ENCODE peak calls at places on chromosomes 16 and 17, in four cellular contexts. One of them, this sample, is unnamed.
A peak's percentile ranks its signal among the peaks of the same experiment; 100 is the strongest.

GRCh38 chr16:25707553-25707952 is 15.8 kb downstream of the HS3ST4 start:
- DNase-seq in sciatic nerve: no peak
- DNase-seq in RWPE1: no peak
- DNase-seq in HT1080: no peak
- DNase-seq in this sample: no peak

GRCh38 chr17:50637829-50638571 is 3.3 kb downstream of the ABCC3 start:
- DNase-seq in sciatic nerve: no peak
- DNase-seq in RWPE1: no peak
- DNase-seq in HT1080: no peak
- DNase-seq in this sample: no peak

GRCh38 chr16:12206031-12206748 is 229.7 kb downstream of the SNX29 start:
- DNase-seq in sciatic nerve: no peak
- DNase-seq in RWPE1: no peak
- DNase-seq in HT1080: no peak
- DNase-seq in this sample: no peak

GRCh38 chr17:50469671-50470305 is 1.1 kb upstream of the CHAD start:
- DNase-seq in sciatic nerve: no peak
- DNase-seq in RWPE1: no peak
- DNase-seq in HT1080: no peak
- DNase-seq in this sample: peak; percentile 78

GRCh38 chr16:51430716-51431369 is 279.8 kb upstream of the SALL1 start:
- DNase-seq in sciatic nerve: no peak
- DNase-seq in RWPE1: no peak
- DNase-seq in HT1080: no peak
- DNase-seq in this sample: no peak

GRCh38 chr16:88803264-88803987 is at the start of gene CDT1:
- DNase-seq in sciatic nerve: peak; percentile 93
- DNase-seq in RWPE1: peak; percentile 96
- DNase-seq in HT1080: peak; percentile 70
- DNase-seq in this sample: peak; percentile 96

GRCh38 chr16:50313596-50314483 is 47.5 kb downstream of the ADCY7 start:
- DNase-seq in sciatic nerve: no peak
- DNase-seq in RWPE1: no peak
- DNase-seq in HT1080: peak; percentile 28
- DNase-seq in this sample: peak; percentile 96

GRCh38 chr16:19757026-19757425 is 39.0 kb downstream of the IQCK start:
- DNase-seq in sciatic nerve: no peak
- DNase-seq in RWPE1: no peak
- DNase-seq in HT1080: no peak
- DNase-seq in this sample: no peak

GRCh38 chr17:42784361-42784760 is 4.0 kb downstream of the WNK4 start:
- DNase-seq in sciatic nerve: no peak
- DNase-seq in RWPE1: no peak
- DNase-seq in HT1080: no peak
- DNase-seq in this sample: no peak

GRCh38 chr17:81723651-81724209 is 11.6 kb downstream of the SLC25A10 start:
- DNase-seq in sciatic nerve: no peak
- DNase-seq in RWPE1: no peak
- DNase-seq in HT1080: no peak
- DNase-seq in this sample: no peak

GRCh38 chr16:67563708-67564468 is 1.6 kb downstream of the CTCF start:
- DNase-seq in sciatic nerve: peak; percentile 58
- DNase-seq in RWPE1: peak; percentile 37
- DNase-seq in HT1080: peak; percentile 34
- DNase-seq in this sample: no peak

GRCh38 chr16:8355714-8356113 is 234.6 kb downstream of the TMEM114 start:
- DNase-seq in sciatic nerve: no peak
- DNase-seq in RWPE1: no peak
- DNase-seq in HT1080: no peak
- DNase-seq in this sample: no peak

GRCh38 chr16:15484662-15485061 is 50.3 kb downstream of the BMERB1 start:
- DNase-seq in sciatic nerve: no peak
- DNase-seq in RWPE1: no peak
- DNase-seq in HT1080: peak; percentile 52
- DNase-seq in this sample: no peak

GRCh38 chr16:70778901-70779309 is 22.1 kb downstream of the VAC14 start:
- DNase-seq in sciatic nerve: peak; percentile 90
- DNase-seq in RWPE1: peak; percentile 94
- DNase-seq in HT1080: peak; percentile 82
- DNase-seq in this sample: peak; percentile 89

GRCh38 chr16:72271841-72272240 is 99.9 kb upstream of the PMFBP1 start:
- DNase-seq in sciatic nerve: no peak
- DNase-seq in RWPE1: no peak
- DNase-seq in HT1080: no peak
- DNase-seq in this sample: no peak

GRCh38 chr16:48531011-48531962 is 78.7 kb downstream of the N4BP1 start:
- DNase-seq in sciatic nerve: peak; percentile 80
- DNase-seq in RWPE1: no peak
- DNase-seq in HT1080: no peak
- DNase-seq in this sample: peak; percentile 90

GRCh38 chr16:31023252-31023602 is 10.1 kb upstream of the STX4 start:
- DNase-seq in sciatic nerve: no peak
- DNase-seq in RWPE1: no peak
- DNase-seq in HT1080: no peak
- DNase-seq in this sample: no peak

GRCh38 chr17:67280279-67280678 is 35.3 kb upstream of the HELZ start:
- DNase-seq in sciatic nerve: peak; percentile 73
- DNase-seq in RWPE1: peak; percentile 86
- DNase-seq in HT1080: no peak
- DNase-seq in this sample: no peak

GRCh38 chr17:38464251-38464722 is 36.0 kb downstream of the ARHGAP23 start:
- DNase-seq in sciatic nerve: peak; percentile 86
- DNase-seq in RWPE1: no peak
- DNase-seq in HT1080: no peak
- DNase-seq in this sample: no peak

GRCh38 chr17:79739148-79740062 is 8.7 kb downstream of the ENPP7 start:
- DNase-seq in sciatic nerve: no peak
- DNase-seq in RWPE1: no peak
- DNase-seq in HT1080: peak; percentile 62
- DNase-seq in this sample: no peak

GRCh38 chr17:12047977-12048376 is 27.3 kb downstream of the MAP2K4 start:
- DNase-seq in sciatic nerve: no peak
- DNase-seq in RWPE1: no peak
- DNase-seq in HT1080: peak; percentile 51
- DNase-seq in this sample: no peak

GRCh38 chr16:19916064-19916463 is 31.4 kb upstream of the GPRC5B start:
- DNase-seq in sciatic nerve: no peak
- DNase-seq in RWPE1: no peak
- DNase-seq in HT1080: no peak
- DNase-seq in this sample: no peak

GRCh38 chr16:51473091-51473490 is 322.0 kb upstream of the SALL1 start:
- DNase-seq in sciatic nerve: no peak
- DNase-seq in RWPE1: no peak
- DNase-seq in HT1080: no peak
- DNase-seq in this sample: no peak

GRCh38 chr17:54744750-54745149 is 155.9 kb upstream of the TOM1L1 start:
- DNase-seq in sciatic nerve: no peak
- DNase-seq in RWPE1: no peak
- DNase-seq in HT1080: no peak
- DNase-seq in this sample: no peak

GRCh38 chr17:64058547-64059115 is 38.2 kb upstream of the ICAM2 start:
- DNase-seq in sciatic nerve: no peak
- DNase-seq in RWPE1: no peak
- DNase-seq in HT1080: no peak
- DNase-seq in this sample: no peak

GRCh38 chr17:62628845-62629555 is 1.5 kb downstream of the MRC2 start:
- DNase-seq in sciatic nerve: no peak
- DNase-seq in RWPE1: no peak
- DNase-seq in HT1080: peak; percentile 17
- DNase-seq in this sample: peak; percentile 88

GRCh38 chr16:49875812-49876715 is 20.2 kb upstream of the ZNF423 start:
- DNase-seq in sciatic nerve: no peak
- DNase-seq in RWPE1: no peak
- DNase-seq in HT1080: no peak
- DNase-seq in this sample: no peak

GRCh38 chr17:82314012-82314720 is 3.2 kb downstream of the CD7 start:
- DNase-seq in sciatic nerve: no peak
- DNase-seq in RWPE1: no peak
- DNase-seq in HT1080: no peak
- DNase-seq in this sample: no peak